ENCODE peak calls at places on chromosomes 16 and 17, in four cellular contexts. X, U, C and L are unnamed samples.

GRCh38 chr17:42075789-42076188 is 22.5 kb downstream of the ZNF385C start:
- DNase-seq in C (no peak), U (no peak), X (no peak), L (no peak)

GRCh38 chr16:82062645-82063058 is 27.6 kb downstream of the HSD17B2 start:
- DNase-seq in U (no peak), X (no peak), C (peak), L (peak)

GRCh38 chr17:30716461-30717289 is 107.8 kb downstream of the CRLF3 start:
- DNase-seq in X (peak), U (no peak), C (peak), L (no peak)

GRCh38 chr17:35254107-35254802 is 11.4 kb downstream of the SLFN5 start:
- DNase-seq in U (no peak), C (peak), X (no peak), L (peak)

GRCh38 chr17:5283531-5284315 is 1.6 kb downstream of the RABEP1 start:
- DNase-seq in X (no peak), U (no peak), C (peak), L (peak)

GRCh38 chr17:58693751-58694150 is 1.3 kb downstream of the RAD51C start:
- DNase-seq in C (no peak), X (no peak), U (no peak), L (no peak)

GRCh38 chr17:42111901-42112551 is 488 bp downstream of the DHX58 start:
- DNase-seq in X (no peak), U (no peak), C (peak), L (no peak)

GRCh38 chr16:89733792-89734191 is 12.5 kb downstream of the ZNF276 start:
- DNase-seq in C (no peak), U (no peak), X (no peak), L (no peak)

GRCh38 chr17:75273968-75274708 is 3.1 kb upstream of the MIF4GD start:
- DNase-seq in U (no peak), X (no peak), C (peak), L (peak)

GRCh38 chr17:61504697-61505096 is 52.5 kb downstream of the TBX4 start:
- DNase-seq in X (no peak), U (no peak), C (peak), L (peak)

GRCh38 chr17:62178579-62178978 is 113.5 kb upstream of the MED13 start:
- DNase-seq in U (no peak), X (no peak), C (peak), L (peak)

GRCh38 chr17:6455321-6455705 is 11.1 kb downstream of the PIMREG start:
- DNase-seq in U (no peak), X (no peak), C (no peak), L (peak)

GRCh38 chr17:4232168-4232813 is 31.5 kb downstream of the ANKFY1 start:
- DNase-seq in U (no peak), C (peak), X (no peak), L (peak)

GRCh38 chr17:72270530-72270929 is 149.7 kb downstream of the SOX9 start:
- DNase-seq in C (peak), U (no peak), X (no peak), L (peak)

GRCh38 chr17:61387511-61388305 is 11.9 kb upstream of the TBX2 start:
- DNase-seq in U (no peak), X (no peak), C (no peak), L (no peak)

GRCh38 chr17:12313786-12314185 is 293.1 kb downstream of the MAP2K4 start:
- DNase-seq in U (no peak), C (no peak), X (no peak), L (no peak)

GRCh38 chr17:3893003-3893719 is at the start of gene CAMKK1:
- DNase-seq in U (no peak), X (peak), C (peak), L (peak)

GRCh38 chr17:43183921-43184320 is 12.9 kb downstream of the NBR1 start:
- DNase-seq in U (no peak), C (no peak), X (no peak), L (no peak)

GRCh38 chr16:49918257-49918656 is 62.3 kb upstream of the ZNF423 start:
- DNase-seq in X (no peak), C (no peak), U (no peak), L (no peak)

GRCh38 chr16:12747261-12747660 is 56.4 kb downstream of the CPPED1 start:
- DNase-seq in X (no peak), U (no peak), C (no peak), L (no peak)

GRCh38 chr16:47461598-47462266 is 601 bp downstream of the PHKB start:
- DNase-seq in U (no peak), X (peak), C (peak), L (peak)

GRCh38 chr17:8123695-8124349 is at the start of gene HES7:
- DNase-seq in U (no peak), C (peak), X (no peak), L (no peak)

GRCh38 chr17:8125196-8125946 is 1.5 kb upstream of the HES7 start:
- DNase-seq in U (no peak), X (peak), C (peak), L (no peak)

GRCh38 chr17:8122923-8123694 is 797 bp downstream of the HES7 start:
- DNase-seq in X (peak), U (no peak), C (peak), L (no peak)

GRCh38 chr17:8125947-8126305 is 2.0 kb upstream of the HES7 start:
- DNase-seq in X (no peak), C (no peak), U (no peak), L (no peak)

DNA sequence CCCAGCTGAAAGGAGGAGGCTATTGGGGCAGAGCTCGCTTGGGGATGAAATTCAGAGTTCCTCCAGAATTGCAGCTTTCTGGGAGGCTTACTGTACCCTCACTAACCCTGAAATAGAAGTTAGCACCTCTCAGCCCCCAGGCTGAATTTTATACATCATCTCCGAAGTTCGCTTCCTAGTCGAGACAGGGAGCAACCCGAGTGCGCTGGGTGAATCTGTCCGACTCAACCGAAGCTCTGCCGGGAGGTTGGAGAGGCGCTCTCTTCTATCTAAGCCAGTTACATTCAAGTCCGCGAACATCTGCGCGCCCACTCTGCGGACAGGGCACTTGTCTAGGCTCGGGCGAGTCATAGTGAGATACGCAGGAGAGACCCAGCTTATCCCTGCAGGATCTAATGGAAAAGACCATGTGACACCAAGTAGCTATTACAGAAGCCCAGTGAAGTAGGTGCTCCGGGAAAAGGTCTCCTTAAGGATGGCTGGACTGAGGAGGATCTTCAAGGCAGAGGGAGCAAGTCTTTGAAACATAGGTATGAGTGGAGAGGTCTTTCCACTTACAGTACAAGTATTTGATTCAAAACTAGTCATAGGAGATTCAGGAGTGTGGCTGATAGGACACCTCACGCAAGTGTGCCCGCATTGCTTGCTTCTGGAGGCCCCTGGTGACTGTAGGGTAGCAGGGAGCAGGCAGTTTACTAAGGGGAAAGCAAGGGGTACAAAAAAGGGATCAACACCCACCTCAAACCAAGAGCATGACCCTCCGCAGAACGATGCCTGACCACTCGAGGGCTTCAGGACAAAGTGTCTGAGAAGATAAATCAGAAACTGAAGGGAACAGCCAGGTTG is 667 bp upstream of the HES7 start:
- DNase-seq in X (no peak), C (peak), U (no peak), L (no peak)
- TF ChIP-seq EZH2 in X (no peak), C (no peak), U (no peak), L (no peak)

GRCh38 chr16:22633280-22633679 is 122.6 kb downstream of the NPIPB5 start:
- DNase-seq in C (no peak), X (no peak), U (no peak), L (no peak)

GRCh38 chr16:22635801-22636200 is 125.1 kb downstream of the NPIPB5 start:
- DNase-seq in U (no peak), X (no peak), C (no peak), L (no peak)

GRCh38 chr16:22633794-22634193 is 123.1 kb downstream of the NPIPB5 start:
- DNase-seq in X (no peak), U (no peak), C (no peak), L (no peak)

GRCh38 chr16:22634913-22635312 is 124.2 kb downstream of the NPIPB5 start:
- DNase-seq in C (no peak), X (no peak), U (no peak), L (no peak)

DNA sequence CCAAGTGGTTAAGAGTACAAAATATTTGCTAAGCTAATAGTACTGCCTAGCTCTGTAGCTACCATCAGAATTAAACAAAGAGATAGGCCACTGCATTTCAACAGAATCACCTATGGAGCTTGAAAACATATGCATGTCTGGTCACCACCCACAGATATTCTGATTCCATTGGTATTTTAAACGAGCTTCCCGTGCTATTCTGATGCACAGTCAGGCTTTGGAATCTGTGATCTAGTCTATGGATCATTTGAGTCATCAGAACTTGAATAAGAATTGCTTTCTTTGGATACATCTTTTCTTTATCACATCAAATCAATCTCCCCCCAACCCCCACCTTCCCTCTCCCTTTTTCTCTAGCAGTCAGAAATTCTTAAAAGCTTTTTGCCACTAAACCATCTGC is 124.7 kb downstream of the NPIPB5 start:
- DNase-seq in U (no peak), C (peak), X (no peak), L (no peak)
- TF ChIP-seq EZH2 in U (no peak), C (no peak), X (no peak), L (no peak)

GRCh38 chr16:7888421-7888820 is 555.8 kb downstream of the RBFOX1 start:
- DNase-seq in X (no peak), C (no peak), U (no peak), L (no peak)
- TF ChIP-seq EZH2 in X (no peak), C (no peak), U (no peak), L (no peak)

GRCh38 chr16:3044708-3045107 is 1.7 kb upstream of the MMP25 start:
- DNase-seq in C (no peak), U (no peak), X (no peak), L (no peak)

GRCh38 chr16:3049921-3050481 is 3.6 kb downstream of the MMP25 start:
- DNase-seq in X (no peak), U (no peak), C (no peak), L (no peak)

GRCh38 chr16:3047387-3047720 is 993 bp downstream of the MMP25 start:
- DNase-seq in U (no peak), X (no peak), C (no peak), L (no peak)

GRCh38 chr16:3045758-3046505 is 429 bp upstream of the MMP25 start:
- DNase-seq in C (peak), X (no peak), U (no peak), L (no peak)

DNA sequence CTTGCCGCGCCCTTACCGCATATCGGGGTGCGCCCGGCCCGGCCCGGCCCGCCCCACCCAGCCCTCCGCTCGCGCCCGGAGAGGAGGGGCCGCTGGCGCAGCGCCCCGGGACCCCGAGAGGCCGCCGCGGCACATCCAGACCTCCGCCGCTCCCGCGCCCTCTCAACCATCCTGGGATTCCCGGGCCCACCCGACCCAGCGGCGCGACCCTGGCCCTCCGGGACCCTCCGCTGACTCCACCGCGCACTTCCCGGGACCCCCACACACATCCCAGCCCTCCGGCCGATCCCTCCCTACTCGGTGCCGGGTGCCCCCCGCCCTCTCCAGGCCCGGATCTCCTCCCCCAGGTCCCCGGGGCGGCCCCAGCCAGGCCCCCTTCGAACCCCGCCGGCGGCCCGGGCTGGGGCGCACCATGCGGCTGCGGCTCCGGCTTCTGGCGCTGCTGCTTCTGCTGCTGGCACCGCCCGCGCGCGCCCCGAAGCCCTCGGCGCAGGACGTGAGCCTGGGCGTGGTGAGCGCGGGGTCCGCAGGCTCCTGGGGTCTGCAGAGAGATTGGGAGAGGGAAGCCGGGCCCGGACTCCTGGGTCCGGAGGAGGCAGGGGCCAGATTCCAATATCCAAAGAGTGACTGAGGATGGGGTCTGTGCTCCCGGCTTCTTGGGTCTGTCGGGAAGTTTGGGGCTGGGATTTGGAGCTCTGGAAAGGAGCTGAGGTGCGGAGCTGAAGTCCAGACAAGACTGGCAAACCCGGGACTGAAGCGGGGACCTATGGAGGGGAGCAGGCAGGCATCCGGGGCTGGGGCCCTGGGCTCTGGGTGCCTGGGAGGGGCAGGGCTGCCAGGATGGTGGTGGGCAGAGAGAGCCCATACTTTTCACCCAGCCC is at the start of gene MMP25:
- DNase-seq in C (peak), X (no peak), U (no peak), L (no peak)
- TF ChIP-seq EZH2 in C (peak), X (no peak), U (no peak), L (peak)

GRCh38 chr16:58299757-58300349 is 5.0 kb upstream of the PRSS54 start:
- DNase-seq in X (peak), U (no peak), C (peak), L (no peak)
- TF ChIP-seq EZH2 in X (no peak), U (no peak), C (no peak), L (no peak)

GRCh38 chr17:79803997-79804855 is 7.3 kb upstream of the CBX8 start:
- DNase-seq in C (no peak), X (peak), U (no peak), L (no peak)
- TF ChIP-seq EZH2 in C (peak), X (peak), U (no peak), L (peak)

GRCh38 chr17:39618252-39618913 is 8.4 kb upstream of the PPP1R1B start:
- DNase-seq in C (peak), X (no peak), U (no peak), L (no peak)

GRCh38 chr17:39617446-39618251 is 9.1 kb upstream of the PPP1R1B start:
- DNase-seq in C (peak), X (peak), U (no peak), L (no peak)

GRCh38 chr17:39619786-39620101 is 7.0 kb upstream of the PPP1R1B start:
- DNase-seq in U (no peak), X (no peak), C (no peak), L (no peak)

GRCh38 chr17:39617100-39617445 is 9.4 kb upstream of the NEUROD2 start:
- DNase-seq in C (no peak), U (no peak), X (no peak), L (no peak)

GRCh38 chr17:39618956-39619785 is 7.6 kb upstream of the PPP1R1B start:
- DNase-seq in X (no peak), C (no peak), U (no peak), L (no peak)
- TF ChIP-seq EZH2 in X (no peak), C (no peak), U (no peak), L (no peak)

GRCh38 chr17:44959821-44960523 is 8.1 kb downstream of the C1QL1 start:
- DNase-seq in U (no peak), X (no peak), C (no peak), L (no peak)
- TF ChIP-seq EZH2 in U (no peak), X (no peak), C (no peak), L (no peak)